ENCODE peak calls at places on chromosomes 5 and 9, in eight cellular contexts. K is Right ventricle myocardium inferior, J is T-helper 17 cell, W is psoas muscle, U is T-cell, F is pancreas, E is foreskin keratinocyte, N is lower lobe of right lung. Q is an unnamed sample.
A peak's percentile ranks its signal among the peaks of the same experiment; 100 is the strongest.

GRCh38 chr5:58946232-58946631 is 363.4 kb downstream of the RAB3C start:
- ATAC-seq in W (no peak), K (no peak), U (no peak), E (no peak), J (no peak), F (no peak), N (no peak), Q (no peak)

GRCh38 chr9:136721339-136722092 is 9.1 kb downstream of the DIPK1B start:
- ATAC-seq in K (peak; percentile 15), U (no peak), J (no peak), F (no peak), E (peak; percentile 77), N (no peak), W (peak; percentile 48), Q (peak; percentile 38)

GRCh38 chr9:129549684-129550083 is 71.2 kb downstream of the C9orf50 start:
- ATAC-seq in N (peak; percentile 45), E (peak; percentile 6), W (peak; percentile 46), F (peak; percentile 19), U (no peak), J (no peak), K (peak; percentile 41), Q (peak; percentile 67)

GRCh38 chr5:72634444-72634843 is 127.2 kb upstream of the ZNF366 start:
- ATAC-seq in K (no peak), J (no peak), W (no peak), E (no peak), U (no peak), N (no peak), F (no peak), Q (no peak)

GRCh38 chr9:6449086-6449485 is 36.1 kb downstream of the UHRF2 start:
- ATAC-seq in F (peak; percentile 17), U (no peak), E (no peak), W (peak; percentile 60), N (no peak), K (no peak), J (no peak), Q (no peak)

GRCh38 chr9:130160862-130161470 is 11.2 kb upstream of the NCS1 start:
- ATAC-seq in N (no peak), F (no peak), J (no peak), E (no peak), W (no peak), K (no peak), U (no peak), Q (no peak)

GRCh38 chr9:22049411-22049810 is 40.3 kb upstream of the CDKN2B start:
- ATAC-seq in W (peak; percentile 56), E (no peak), U (no peak), F (no peak), K (peak; percentile 34), N (no peak), J (no peak), Q (no peak)

GRCh38 chr5:170361600-170361999 is 27.6 kb downstream of the KCNMB1 start:
- ATAC-seq in N (peak; percentile 67), F (no peak), E (no peak), K (no peak), U (no peak), W (no peak), J (no peak), Q (peak; percentile 23)

GRCh38 chr5:6435356-6435755 is 13.3 kb upstream of the UBE2QL1 start:
- ATAC-seq in J (no peak), K (no peak), N (no peak), W (peak; percentile 52), E (no peak), U (no peak), F (no peak), Q (no peak)

GRCh38 chr9:27548055-27548741 is 18.6 kb upstream of the MOB3B start:
- ATAC-seq in J (no peak), U (no peak), F (peak; percentile 92), W (peak; percentile 90), E (peak; percentile 71), K (peak; percentile 76), N (peak; percentile 75), Q (peak; percentile 91)

GRCh38 chr5:159132429-159133040 is 32.8 kb upstream of the EBF1 start:
- ATAC-seq in K (no peak), F (no peak), E (no peak), J (no peak), U (no peak), N (no peak), W (no peak), Q (no peak)

GRCh38 chr5:171647043-171647899 is 138.3 kb upstream of the SMIM23 start:
- ATAC-seq in W (peak; percentile 51), J (no peak), E (peak; percentile 91), U (no peak), N (no peak), F (no peak), K (peak; percentile 62), Q (no peak)

GRCh38 chr5:61657010-61657409 is 325.0 kb downstream of the ZSWIM6 start:
- ATAC-seq in J (no peak), E (no peak), F (no peak), U (no peak), K (no peak), N (no peak), W (no peak), Q (no peak)

GRCh38 chr5:172743112-172743959 is 27.7 kb downstream of the DUSP1 start:
- ATAC-seq in J (no peak), E (no peak), N (peak; percentile 47), W (no peak), U (no peak), K (no peak), F (no peak), Q (no peak)

GRCh38 chr9:106653111-106653697 is 209.8 kb upstream of the ZNF462 start:
- ATAC-seq in N (no peak), W (peak; percentile 59), F (no peak), J (no peak), E (no peak), U (no peak), K (peak; percentile 81), Q (no peak)

GRCh38 chr9:126989847-126990821 is 75.6 kb downstream of the RALGPS1 start:
- ATAC-seq in K (peak; percentile 70), F (peak; percentile 42), W (peak; percentile 11), N (peak; percentile 21), E (no peak), U (no peak), J (no peak), Q (peak; percentile 84)

GRCh38 chr5:94945656-94946055 is 327.2 kb downstream of the SLF1 start:
- ATAC-seq in E (no peak), N (peak; percentile 66), W (no peak), U (no peak), K (no peak), F (no peak), J (no peak), Q (peak; percentile 41)

GRCh38 chr9:136545065-136545965 is 533 bp downstream of the NOTCH1 start:
- ATAC-seq in K (no peak), F (no peak), J (peak; percentile 24), U (peak; percentile 18), W (no peak), N (peak; percentile 4), E (no peak), Q (no peak)

GRCh38 chr9:34976441-34976840 is 13.1 kb upstream of the DNAJB5 start:
- ATAC-seq in J (no peak), U (no peak), K (no peak), N (no peak), W (no peak), E (no peak), F (no peak), Q (no peak)

GRCh38 chr9:82202808-82203207 is 214.2 kb downstream of the SPATA31D1 start:
- ATAC-seq in J (no peak), E (peak; percentile 78), W (no peak), K (no peak), U (no peak), F (no peak), N (no peak), Q (no peak)

GRCh38 chr9:4866239-4866969 is 73.7 kb downstream of the RCL1 start:
- ATAC-seq in K (no peak), U (no peak), J (no peak), F (no peak), E (peak; percentile 79), N (no peak), W (peak; percentile 77), Q (no peak)